ENCODE peak calls at places on chromosomes 2 and 18, in six cellular contexts. T is stimulated activated CD8-positive, alpha-beta memory T cell treated with anti-CD3 and anti-CD28 coated beads, Interleukin-2, amount 100 ng/mL, for 1 hour; Z is activated CD4-positive, alpha-beta T cell treated with anti-CD3 and anti-CD28 coated beads for 36 hours; W is stimulated activated CD4-positive, alpha-beta T cell treated with anti-CD3 and anti-CD28 coated beads, Interleukin-1b, Interleukin-23, amount 100 ng/mL, for 48 hours; J is memory B cell; D is amniotic stem cell. Q is an unnamed sample.
A peak's percentile ranks its signal among the peaks of the same experiment; 100 is the strongest.

GRCh38 chr2:136107238-136108033 is 10.5 kb downstream of the CXCR4 start:
- DNase-seq in T (no peak), Z (no peak), W (no peak), J (no peak), D (no peak), Q (no peak)

GRCh38 chr2:171281116-171281515 is 120.4 kb upstream of the TLK1 start:
- DNase-seq in T (no peak), Z (no peak), W (no peak), J (no peak), D (no peak), Q (no peak)

GRCh38 chr2:95372845-95373244 is 29.7 kb upstream of the FAHD2A start:
- DNase-seq in T (no peak), Z (no peak), W (no peak), J (no peak), D (no peak), Q (no peak)

GRCh38 chr2:47617028-47617427 is 165.9 kb upstream of the MSH6 start:
- DNase-seq in T (no peak), Z (no peak), W (no peak), J (no peak), D (no peak), Q (no peak)

GRCh38 chr2:167134381-167135072 is 246.2 kb downstream of the XIRP2 start:
- DNase-seq in T (no peak), Z (no peak), W (no peak), J (no peak), D (peak; percentile 11), Q (no peak)

GRCh38 chr18:55124078-55124477 is 164.8 kb upstream of the CCDC68 start:
- DNase-seq in T (no peak), Z (no peak), W (no peak), J (no peak), D (no peak), Q (no peak)

GRCh38 chr2:164617466-164617865 is 3.8 kb downstream of the GRB14 start:
- DNase-seq in T (no peak), Z (no peak), W (no peak), J (no peak), D (no peak), Q (no peak)

GRCh38 chr18:29434650-29435049 is 1257.7 kb upstream of the CDH2 start:
- DNase-seq in T (no peak), Z (no peak), W (no peak), J (no peak), D (no peak), Q (no peak)

GRCh38 chr2:112006076-112006410 is 49.0 kb upstream of the TMEM87B start:
- DNase-seq in T (no peak), Z (no peak), W (no peak), J (no peak), D (no peak), Q (no peak)

GRCh38 chr2:21443494-21444105 is 319.8 kb downstream of the TDRD15 start:
- DNase-seq in T (no peak), Z (no peak), W (no peak), J (no peak), D (no peak), Q (no peak)

GRCh38 chr2:172761306-172761705 is 25.7 kb downstream of the RAPGEF4 start:
- DNase-seq in T (no peak), Z (no peak), W (no peak), J (no peak), D (no peak), Q (no peak)

GRCh38 chr2:179410552-179411356 is 146.1 kb upstream of the SESTD1 start:
- DNase-seq in T (no peak), Z (peak; percentile 43), W (peak; percentile 29), J (peak; percentile 35), D (peak; percentile 9), Q (no peak)

GRCh38 chr2:118755362-118755761 is 92.1 kb downstream of the EN1 start:
- DNase-seq in T (no peak), Z (no peak), W (no peak), J (no peak), D (no peak), Q (no peak)

GRCh38 chr2:235343156-235343774 is 150.6 kb upstream of the AGAP1 start:
- DNase-seq in T (no peak), Z (no peak), W (no peak), J (no peak), D (no peak), Q (no peak)

GRCh38 chr2:173148520-173148919 is 72.9 kb downstream of the MAP3K20 start:
- DNase-seq in T (no peak), Z (no peak), W (no peak), J (no peak), D (no peak), Q (no peak)

GRCh38 chr2:13180729-13181128 is 464.0 kb downstream of the TRIB2 start:
- DNase-seq in T (no peak), Z (no peak), W (no peak), J (no peak), D (no peak), Q (no peak)

GRCh38 chr2:218898109-218898878 is 17.6 kb downstream of the WNT10A start:
- DNase-seq in T (peak; percentile 73), Z (peak; percentile 91), W (peak; percentile 75), J (peak; percentile 87), D (peak; percentile 9), Q (no peak)

GRCh38 chr2:216619411-216620393 is 13.5 kb upstream of the IGFBP2 start:
- DNase-seq in T (no peak), Z (peak; percentile 38), W (peak; percentile 10), J (no peak), D (no peak), Q (no peak)

GRCh38 chr2:226362991-226363390 is 436.6 kb downstream of the IRS1 start:
- DNase-seq in T (no peak), Z (no peak), W (no peak), J (no peak), D (no peak), Q (no peak)

GRCh38 chr2:120628248-120628647 is 107.4 kb upstream of the GLI2 start:
- DNase-seq in T (no peak), Z (no peak), W (no peak), J (no peak), D (no peak), Q (no peak)

GRCh38 chr2:183149489-183149888 is 25.2 kb downstream of the NUP35 start:
- DNase-seq in T (no peak), Z (no peak), W (no peak), J (no peak), D (no peak), Q (no peak)

GRCh38 chr2:187553908-187554703 is at the start of gene TFPI:
- DNase-seq in T (no peak), Z (no peak), W (no peak), J (no peak), D (no peak), Q (no peak)

Q was measured in vagina.